ENCODE peak calls at places on chromosomes 16 and 17, in seven cellular contexts. T, M, X, J, D, K and B are unnamed samples.

GRCh38 chr16:54207837-54208236 is 78.8 kb downstream of the IRX3 start:
- DNase-seq in D (no peak), K (no peak), T (no peak), J (no peak), M (no peak), X (no peak), B (no peak)

GRCh38 chr17:1797323-1797722 is 32.4 kb downstream of the SMYD4 start:
- DNase-seq in T (no peak), K (no peak), D (no peak), J (no peak), M (no peak), X (no peak), B (no peak)

GRCh38 chr16:84983308-84983707 is 28.0 kb downstream of the ZDHHC7 start:
- DNase-seq in T (no peak), D (no peak), J (no peak), X (no peak), K (no peak), M (no peak), B (no peak)

GRCh38 chr17:48427598-48427997 is 2.4 kb downstream of the SKAP1 start:
- DNase-seq in T (no peak), J (no peak), K (peak; percentile 69), D (peak; percentile 55), M (no peak), X (no peak), B (peak; percentile 14)

GRCh38 chr16:50548659-50549560 is 714 bp downstream of the NKD1 start:
- DNase-seq in M (no peak), X (no peak), D (peak; percentile 9), T (peak; percentile 32), K (peak; percentile 55), J (peak; percentile 55), B (peak; percentile 77)

GRCh38 chr16:81513204-81514040 is 68.8 kb downstream of the CMIP start:
- DNase-seq in K (no peak), X (peak; percentile 90), T (peak; percentile 68), M (no peak), J (no peak), D (no peak), B (no peak)

GRCh38 chr17:72978593-72979218 is 113.8 kb downstream of the SLC39A11 start:
- DNase-seq in M (no peak), D (no peak), X (no peak), T (no peak), K (no peak), J (peak; percentile 46), B (peak; percentile 15)

GRCh38 chr17:77095461-77095860 is 45.3 kb upstream of the SEC14L1 start:
- DNase-seq in D (no peak), J (no peak), X (no peak), T (no peak), M (no peak), K (no peak), B (no peak)

GRCh38 chr17:62724398-62725146 is 83.5 kb downstream of the MARCHF10 start:
- DNase-seq in X (no peak), K (peak; percentile 57), M (no peak), T (no peak), J (no peak), D (peak; percentile 67), B (no peak)

GRCh38 chr17:45022288-45022648 is 29.2 kb downstream of the DCAKD start:
- DNase-seq in J (no peak), X (no peak), T (no peak), D (no peak), M (no peak), K (no peak), B (no peak)

GRCh38 chr17:79288950-79289349 is 214.3 kb downstream of the ENGASE start:
- DNase-seq in T (no peak), M (no peak), K (no peak), X (no peak), D (no peak), J (no peak), B (no peak)

GRCh38 chr17:72063262-72063661 is 57.6 kb upstream of the SOX9 start:
- DNase-seq in J (peak; percentile 74), T (no peak), M (no peak), X (no peak), D (no peak), K (no peak), B (no peak)

GRCh38 chr16:65044861-65045260 is 77.0 kb downstream of the CDH11 start:
- DNase-seq in T (no peak), K (no peak), D (no peak), J (no peak), X (no peak), M (peak; percentile 92), B (no peak)

GRCh38 chr16:66899310-66899944 is 19.1 kb downstream of the PDP2 start:
- DNase-seq in M (no peak), D (no peak), X (no peak), K (no peak), T (no peak), J (no peak), B (peak; percentile 48)

GRCh38 chr17:49190932-49191331 is 19.4 kb downstream of the GNGT2 start:
- DNase-seq in X (no peak), M (no peak), J (peak; percentile 71), K (no peak), T (no peak), D (no peak), B (peak; percentile 26)

GRCh38 chr16:67951485-67951884 is 7.6 kb upstream of the LCAT start:
- DNase-seq in D (no peak), X (no peak), K (no peak), M (no peak), T (no peak), J (no peak), B (no peak)

GRCh38 chr17:59490259-59490658 is 75.2 kb upstream of the DHX40 start:
- DNase-seq in T (no peak), D (no peak), K (no peak), X (no peak), J (peak; percentile 83), M (no peak), B (no peak)

GRCh38 chr16:64975821-64976220 is 146.0 kb downstream of the CDH11 start:
- DNase-seq in J (no peak), T (no peak), D (no peak), K (no peak), M (no peak), X (no peak), B (no peak)

GRCh38 chr16:52498640-52499039 is 48.3 kb downstream of the TOX3 start:
- DNase-seq in J (peak; percentile 71), D (no peak), K (no peak), M (peak; percentile 8), T (peak; percentile 69), X (no peak), B (peak; percentile 87)

GRCh38 chr16:79931721-79932120 is 331.2 kb upstream of the MAF start:
- DNase-seq in K (no peak), J (no peak), D (no peak), M (no peak), T (no peak), X (no peak), B (no peak)

GRCh38 chr17:41496803-41497484 is 7.2 kb upstream of the KRT36 start:
- DNase-seq in T (peak; percentile 86), K (peak; percentile 79), D (peak; percentile 13), J (peak; percentile 66), M (peak; percentile 73), X (peak; percentile 86), B (peak; percentile 93)

GRCh38 chr16:1989209-1989825 is 453 bp upstream of the SYNGR3 start:
- DNase-seq in T (peak; percentile 62), J (no peak), X (no peak), K (no peak), M (no peak), D (no peak), B (peak; percentile 75)

GRCh38 chr17:61450641-61451537 is 1.3 kb upstream of the TBX4 start:
- DNase-seq in D (no peak), T (peak; percentile 79), M (no peak), X (no peak), J (no peak), K (no peak), B (peak; percentile 16)

GRCh38 chr17:50558955-50559614 is 1.4 kb upstream of the CACNA1G start:
- DNase-seq in D (no peak), M (no peak), X (no peak), J (no peak), K (no peak), T (peak; percentile 92), B (peak; percentile 48)

GRCh38 chr17:77995146-77995852 is 36.8 kb downstream of the TNRC6C start:
- DNase-seq in M (no peak), X (no peak), K (no peak), T (no peak), D (no peak), J (no peak), B (no peak)

GRCh38 chr17:39757931-39758873 is 20.5 kb downstream of the GRB7 start:
- DNase-seq in X (no peak), M (peak; percentile 86), D (peak; percentile 32), J (no peak), T (no peak), K (no peak), B (no peak)

GRCh38 chr17:57021226-57021940 is 43.5 kb downstream of the SCPEP1 start:
- DNase-seq in X (no peak), K (no peak), M (no peak), D (no peak), J (no peak), T (no peak), B (peak; percentile 52)

GRCh38 chr16:85396879-85397871 is 215.9 kb upstream of the GSE1 start:
- DNase-seq in X (peak; percentile 49), M (no peak), D (no peak), J (no peak), K (peak; percentile 45), T (peak; percentile 54), B (peak; percentile 91)

GRCh38 chr17:44587339-44587738 is 30.1 kb downstream of the FZD2 start:
- DNase-seq in M (peak; percentile 98), D (no peak), J (no peak), K (no peak), T (no peak), X (peak; percentile 43), B (peak; percentile 72)

GRCh38 chr17:38571833-38572274 is 33.9 kb downstream of the SRCIN1 start:
- DNase-seq in T (peak; percentile 74), X (no peak), J (no peak), K (no peak), M (no peak), D (no peak), B (peak; percentile 28)

GRCh38 chr16:22787456-22788189 is 26.3 kb upstream of the HS3ST2 start:
- DNase-seq in T (no peak), J (no peak), X (no peak), M (peak; percentile 12), D (no peak), K (no peak), B (no peak)

GRCh38 chr17:67718325-67718941 is 697 bp downstream of the NOL11 start:
- DNase-seq in J (peak; percentile 52), T (peak; percentile 53), X (peak; percentile 23), D (no peak), M (peak; percentile 39), K (no peak), B (peak; percentile 63)

GRCh38 chr16:72172105-72173034 is at the start of gene PMFBP1:
- DNase-seq in X (peak; percentile 35), D (no peak), M (peak; percentile 78), T (peak; percentile 36), J (peak; percentile 11), K (peak; percentile 53), B (peak; percentile 97)

GRCh38 chr16:89491238-89491869 is 993 bp upstream of the ANKRD11 start:
- DNase-seq in T (peak; percentile 76), X (peak; percentile 66), J (no peak), M (no peak), K (no peak), D (no peak), B (peak; percentile 46)

GRCh38 chr16:11698271-11698689 is 30.0 kb downstream of the SNN start:
- DNase-seq in J (no peak), K (no peak), D (no peak), T (no peak), X (no peak), M (no peak), B (peak; percentile 15)

GRCh38 chr17:7217113-7217987 is 2.3 kb downstream of the DLG4 start:
- DNase-seq in J (peak; percentile 56), K (no peak), D (no peak), M (peak; percentile 59), X (no peak), T (peak; percentile 89), B (peak; percentile 74)

GRCh38 chr17:13359774-13360173 is 242.0 kb downstream of the HS3ST3A1 start:
- DNase-seq in K (no peak), M (no peak), X (no peak), J (no peak), D (no peak), T (no peak), B (no peak)

GRCh38 chr16:69839240-69839688 is 77.1 kb downstream of the WWP2 start:
- DNase-seq in K (no peak), M (no peak), J (no peak), T (no peak), D (no peak), X (peak; percentile 79), B (no peak)